ENCODE peak calls at places on chromosomes 2 and 18, in four cellular contexts. R is HFF-Myc, F is PC-9, K is AG04449. G is an unnamed sample.

GRCh38 chr2:16331761-16332160 is 333.9 kb downstream of the CYRIA start:
- DNase-seq in R (no peak), K (no peak), F (no peak), G (no peak)

GRCh38 chr2:68320118-68320641 is 431 bp upstream of the CNRIP1 start:
- DNase-seq in R (no peak), F (no peak), K (no peak), G (no peak)

GRCh38 chr18:13375302-13376255 is 157.0 kb downstream of the LDLRAD4 start:
- DNase-seq in F (peak), K (peak), R (peak), G (peak)

GRCh38 chr2:223877771-223878410 is 40.5 kb upstream of the AP1S3 start:
- DNase-seq in R (no peak), K (no peak), F (no peak), G (no peak)

GRCh38 chr2:20623241-20623640 is 27.7 kb downstream of the HS1BP3 start:
- DNase-seq in F (no peak), K (no peak), R (no peak), G (no peak)

GRCh38 chr2:20728114-20728758 is 61.3 kb downstream of the GDF7 start:
- DNase-seq in R (no peak), F (no peak), K (no peak), G (no peak)

GRCh38 chr2:237474931-237475703 is 11.9 kb upstream of the MLPH start:
- DNase-seq in R (no peak), K (no peak), F (peak), G (no peak)

GRCh38 chr2:193778293-193778692 is 1583.6 kb upstream of the TMEFF2 start:
- DNase-seq in R (no peak), F (no peak), K (no peak), G (no peak)

GRCh38 chr2:109098251-109098920 is 30.6 kb upstream of the SH3RF3 start:
- DNase-seq in K (no peak), R (no peak), F (peak), G (no peak)

GRCh38 chr2:216021768-216022167 is 8.4 kb upstream of the MREG start:
- DNase-seq in F (no peak), K (no peak), R (no peak), G (no peak)

GRCh38 chr2:176504431-176504830 is 235.2 kb downstream of the MTX2 start:
- DNase-seq in K (no peak), F (no peak), R (no peak), G (no peak)

GRCh38 chr2:119160361-119160965 is 1.9 kb upstream of the C1QL2 start:
- DNase-seq in R (no peak), K (no peak), F (no peak), G (no peak)

GRCh38 chr2:19676770-19677169 is 225.0 kb downstream of the TTC32 start:
- DNase-seq in K (no peak), R (no peak), F (no peak), G (no peak)

GRCh38 chr2:43224131-43224570 is 2.3 kb downstream of the ZFP36L2 start:
- DNase-seq in K (no peak), F (peak), R (no peak), G (no peak)

GRCh38 chr2:152611458-152612231 is 105.6 kb downstream of the PRPF40A start:
- DNase-seq in R (peak), K (peak), F (no peak), G (no peak)

GRCh38 chr2:70923378-70924015 is 12.2 kb upstream of the ATP6V1B1 start:
- DNase-seq in R (no peak), K (no peak), F (no peak), G (no peak)

GRCh38 chr2:223003191-223003590 is 48.8 kb upstream of the KCNE4 start:
- DNase-seq in F (no peak), K (no peak), R (no peak), G (no peak)

GRCh38 chr2:73031725-73032701 is 39.5 kb downstream of the SFXN5 start:
- DNase-seq in R (no peak), F (no peak), K (no peak), G (no peak)

GRCh38 chr2:212032032-212032431 is 506.6 kb downstream of the ERBB4 start:
- DNase-seq in F (no peak), K (no peak), R (no peak), G (peak)

GRCh38 chr18:3246636-3247242 is 862 bp upstream of the MYL12A start:
- DNase-seq in K (no peak), F (no peak), R (no peak), G (no peak)

GRCh38 chr2:43634604-43635306 is 2.3 kb upstream of the PLEKHH2 start:
- DNase-seq in F (no peak), R (peak), K (peak), G (peak)

GRCh38 chr2:19362652-19363473 is 4.4 kb upstream of the OSR1 start:
- DNase-seq in R (peak), F (peak), K (no peak), G (peak)

GRCh38 chr2:17355608-17356329 is 162.5 kb downstream of the RAD51AP2 start:
- DNase-seq in F (no peak), K (no peak), R (no peak), G (no peak)

GRCh38 chr18:8469793-8470192 is 139.4 kb upstream of the RAB12 start:
- DNase-seq in K (peak), F (no peak), R (peak), G (no peak)

GRCh38 chr2:196594158-196594557 is 45.4 kb upstream of the CCDC150 start:
- DNase-seq in F (no peak), R (no peak), K (no peak), G (no peak)

GRCh38 chr2:241001413-241002274 is 3.2 kb downstream of the SNED1 start:
- DNase-seq in K (no peak), R (no peak), F (no peak), G (no peak)

GRCh38 chr2:232487385-232488096 is at the start of gene ECEL1:
- DNase-seq in R (no peak), F (no peak), K (no peak), G (no peak)

GRCh38 chr2:96485350-96485749 is 19.8 kb downstream of the NEURL3 start:
- DNase-seq in R (no peak), F (no peak), K (no peak), G (no peak)
- H3K4me3 ChIP-seq in R (no peak), F (no peak), K (no peak), G (no peak)

DNA sequence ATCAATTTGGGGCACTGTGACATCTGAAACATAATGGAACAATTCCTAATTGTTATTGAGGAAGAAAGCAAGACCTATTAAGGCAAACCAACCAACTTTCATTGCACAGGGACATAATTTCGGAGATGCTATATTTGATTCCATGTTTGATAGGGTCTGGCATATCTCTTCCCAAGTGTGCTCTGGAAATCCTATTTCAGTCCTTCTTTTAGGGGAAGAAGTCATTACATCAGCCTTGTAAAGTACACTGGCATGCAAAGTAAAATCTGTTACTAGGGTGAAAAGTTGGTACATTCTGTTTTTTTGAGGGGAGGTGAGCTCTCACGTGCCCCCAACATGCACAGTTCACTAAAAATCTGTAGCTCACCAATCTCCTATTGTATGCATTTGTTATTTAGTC is 172.4 kb downstream of the SLC8A1 start:
- DNase-seq in K (no peak), F (no peak), R (no peak), G (no peak)
- H3K4me3 ChIP-seq in K (no peak), F (no peak), R (no peak), G (no peak)

DNA sequence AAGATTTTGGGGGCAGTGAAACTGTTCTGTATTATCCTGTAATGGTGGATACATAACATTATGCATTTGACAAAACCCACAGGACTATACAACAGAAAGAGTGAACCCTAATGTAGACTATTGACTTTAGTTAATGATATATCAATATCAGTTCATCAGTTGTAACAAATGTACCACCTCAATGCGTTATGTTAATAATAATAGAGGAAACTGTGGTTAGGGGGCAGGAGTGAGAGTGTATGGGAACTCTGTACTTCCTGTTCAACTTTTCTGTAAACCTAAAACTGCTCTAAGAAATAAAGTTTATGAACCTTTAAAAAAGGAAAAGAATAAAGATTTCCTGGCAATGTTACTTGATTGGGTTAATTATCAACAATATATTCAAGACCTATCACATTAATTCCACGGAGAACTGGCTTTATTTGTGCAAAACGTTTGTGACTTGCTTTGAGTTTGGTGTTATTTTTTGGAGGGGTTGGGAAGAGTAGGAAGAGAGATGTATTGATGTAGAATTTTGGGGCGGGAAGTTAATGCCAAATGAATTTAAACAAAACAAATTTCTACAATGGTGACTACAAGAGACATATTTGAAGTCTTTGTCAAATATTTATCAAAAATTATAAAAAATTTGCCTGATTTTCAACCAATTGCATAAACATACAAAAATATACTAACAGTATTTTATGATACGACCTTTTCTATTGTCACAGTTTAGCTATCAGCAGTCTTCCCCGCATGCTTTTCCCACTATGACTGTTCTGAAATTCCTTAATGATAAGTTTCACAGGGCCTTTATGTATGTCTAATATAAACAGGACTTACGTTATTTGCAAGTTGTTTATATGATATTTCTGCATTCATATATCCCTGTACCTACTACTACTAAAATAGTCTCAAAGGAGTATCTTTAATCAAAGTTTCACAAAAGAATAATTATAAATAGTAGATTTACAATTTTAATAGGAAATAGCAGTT is 2.1 kb upstream of the RTN4 start:
- DNase-seq in K (no peak), F (no peak), R (no peak), G (no peak)
- H3K4me3 ChIP-seq in K (no peak), F (peak), R (no peak), G (no peak)

DNA sequence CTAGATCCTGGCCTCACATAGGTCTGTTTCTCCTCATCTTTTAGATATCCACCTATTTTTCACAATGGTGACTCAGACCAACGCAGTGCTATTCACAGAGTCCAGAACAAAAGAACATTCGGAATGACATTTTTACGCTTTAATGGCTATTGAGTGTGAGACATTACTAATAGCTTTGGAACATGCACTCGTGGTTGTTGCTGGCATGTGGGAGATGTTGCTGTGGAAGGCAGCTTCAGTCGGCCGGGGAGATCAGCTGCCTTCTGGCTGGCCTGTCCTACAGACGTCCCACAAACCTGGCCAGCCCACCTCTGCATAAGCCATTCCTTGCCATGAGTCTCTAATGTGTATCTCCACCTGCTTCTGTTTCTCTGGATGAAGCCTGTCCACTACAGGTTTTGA is 3.4 kb downstream of the MBP start:
- DNase-seq in R (no peak), F (peak), K (peak), G (peak)
- H3K4me3 ChIP-seq in R (no peak), F (peak), K (no peak), G (no peak)

DNA sequence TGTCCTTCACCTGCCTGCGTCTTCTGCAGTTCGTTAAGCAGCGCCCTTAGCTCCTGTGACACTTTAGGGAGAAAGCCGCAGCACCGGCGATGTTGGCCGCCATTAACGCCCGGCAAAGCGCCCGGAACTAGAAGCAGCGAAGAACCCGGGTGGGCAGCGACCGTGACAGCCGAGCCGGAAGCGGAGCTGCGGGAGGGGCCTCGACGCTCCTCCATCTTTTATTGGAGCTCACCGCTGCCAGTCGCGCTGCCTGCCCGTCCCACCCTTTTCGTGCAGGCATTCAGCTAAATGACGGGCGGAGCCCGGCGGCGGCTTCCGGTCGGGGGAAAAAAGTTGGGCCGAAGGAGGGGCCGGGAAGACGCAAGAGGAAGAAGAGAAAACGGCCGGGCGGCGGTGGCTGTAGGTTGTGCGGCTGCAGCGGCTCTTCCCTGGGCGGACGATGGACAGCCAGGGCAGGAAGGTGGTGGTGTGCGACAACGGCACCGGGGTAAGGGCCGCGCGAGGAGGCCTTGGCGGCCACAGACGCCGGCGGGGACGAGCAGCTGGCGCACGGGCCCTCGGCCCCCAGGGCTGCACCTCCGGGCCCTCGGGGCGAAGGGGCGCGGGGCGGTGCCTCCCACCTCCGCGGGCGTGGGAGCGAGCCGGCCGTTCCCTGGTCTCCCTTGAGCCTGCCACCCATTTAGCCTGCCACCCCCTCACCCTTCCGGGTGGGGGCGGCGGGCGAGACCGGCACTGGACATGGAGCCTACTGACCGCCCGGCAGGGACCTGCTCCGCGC is at the start of gene ACTR2:
- DNase-seq in R (peak), F (peak), K (peak), G (peak)
- H3K4me3 ChIP-seq in R (peak), F (peak), K (peak), G (peak)

GRCh38 chr2:219951111-219951510 is 323.7 kb downstream of the SLC4A3 start:
- DNase-seq in K (no peak), R (no peak), F (no peak), G (no peak)

GRCh38 chr2:219946529-219946928 is 319.1 kb downstream of the SLC4A3 start:
- DNase-seq in F (no peak), K (no peak), R (no peak), G (no peak)

GRCh38 chr2:219947575-219947974 is 320.1 kb downstream of the SLC4A3 start:
- DNase-seq in K (peak), R (no peak), F (no peak), G (no peak)

GRCh38 chr2:219946021-219946420 is 318.6 kb downstream of the SLC4A3 start:
- DNase-seq in R (no peak), F (no peak), K (no peak), G (no peak)

GRCh38 chr2:219949053-219949452 is 321.6 kb downstream of the SLC4A3 start:
- DNase-seq in K (no peak), R (no peak), F (no peak), G (no peak)
- H3K4me3 ChIP-seq in K (no peak), R (no peak), F (no peak), G (no peak)

GRCh38 chr2:153967248-153967973 is 95.7 kb downstream of the GALNT13 start:
- DNase-seq in F (no peak), K (no peak), R (no peak), G (no peak)

GRCh38 chr2:153963247-153963646 is 91.5 kb downstream of the GALNT13 start:
- DNase-seq in F (no peak), K (no peak), R (no peak), G (no peak)
- H3K4me3 ChIP-seq in F (no peak), K (no peak), R (no peak), G (no peak)

GRCh38 chr2:74573747-74574562 is 19.4 kb downstream of the DOK1 start:
- DNase-seq in K (no peak), R (peak), F (no peak), G (no peak)
- H3K4me3 ChIP-seq in K (no peak), R (no peak), F (no peak), G (no peak)